ENCODE peak calls at places on chromosomes 3 and 15, in five cellular contexts. D, F, L, Y and Z are unnamed samples.

GRCh38 chr3:137035631-137036030 is 77.8 kb downstream of the IL20RB start:
- DNase-seq in F (peak; percentile 66), D (peak; percentile 16), Y (no peak), L (no peak), Z (no peak)

GRCh38 chr15:33132722-33133345 is 61.7 kb downstream of the FMN1 start:
- DNase-seq in L (no peak), D (peak; percentile 95), F (no peak), Y (no peak), Z (no peak)

GRCh38 chr3:61111764-61112163 is 139.5 kb downstream of the FHIT start:
- DNase-seq in L (no peak), D (no peak), F (no peak), Y (no peak), Z (no peak)

GRCh38 chr15:83185561-83185960 is 22.1 kb downstream of the HDGFL3 start:
- DNase-seq in D (no peak), F (no peak), L (no peak), Y (no peak), Z (no peak)

GRCh38 chr15:32918481-32919026 is 200.8 kb downstream of the GREM1 start:
- DNase-seq in D (no peak), Y (no peak), L (no peak), F (no peak), Z (peak; percentile 48)

GRCh38 chr15:73740152-73741048 is 12.8 kb downstream of the INSYN1 start:
- DNase-seq in D (no peak), L (no peak), Y (no peak), F (no peak), Z (no peak)

GRCh38 chr15:75694241-75695182 is 18.1 kb downstream of the CSPG4 start:
- DNase-seq in F (peak; percentile 63), L (peak; percentile 95), D (peak; percentile 92), Y (no peak), Z (peak; percentile 78)

GRCh38 chr3:8736436-8736835 is 2.8 kb downstream of the CAV3 start:
- DNase-seq in Y (no peak), L (no peak), F (no peak), D (no peak), Z (no peak)

GRCh38 chr3:7881946-7882345 is 619.7 kb upstream of the LMCD1 start:
- DNase-seq in Y (no peak), L (no peak), F (no peak), D (no peak), Z (no peak)

GRCh38 chr3:21356402-21356801 is 394.6 kb downstream of the ZNF385D start:
- DNase-seq in Y (no peak), D (peak; percentile 5), F (no peak), L (no peak), Z (no peak)

GRCh38 chr3:107767897-107768605 is 245.3 kb downstream of the BBX start:
- DNase-seq in L (no peak), D (no peak), Y (no peak), F (no peak), Z (no peak)

GRCh38 chr3:15063656-15064286 is 1.3 kb downstream of the MRPS25 start:
- DNase-seq in L (no peak), Y (no peak), F (no peak), D (no peak), Z (no peak)

GRCh38 chr3:151923901-151924300 is 50.5 kb downstream of the SUCNR1 start:
- DNase-seq in F (no peak), Y (no peak), D (peak; percentile 72), L (no peak), Z (no peak)

GRCh38 chr3:16343101-16343500 is 78.1 kb downstream of the OXNAD1 start:
- DNase-seq in Y (no peak), L (no peak), D (no peak), F (no peak), Z (no peak)

GRCh38 chr3:107928084-107928445 is 162.8 kb downstream of the CD47 start:
- DNase-seq in Y (peak; percentile 6), L (no peak), D (peak; percentile 61), F (no peak), Z (peak; percentile 51)

GRCh38 chr3:37872413-37873160 is 10.9 kb downstream of the CTDSPL start:
- DNase-seq in Y (no peak), L (no peak), D (peak; percentile 44), F (no peak), Z (no peak)

GRCh38 chr3:42830437-42831320 is 21.4 kb downstream of the ACKR2 start:
- DNase-seq in D (peak; percentile 54), L (no peak), F (peak; percentile 17), Y (no peak), Z (no peak)

GRCh38 chr3:105304487-105304886 is 62.2 kb upstream of the ALCAM start:
- DNase-seq in F (no peak), L (peak; percentile 11), Y (no peak), D (no peak), Z (no peak)